ENCODE peak calls at places on chromosomes 16 and 17, in five cellular contexts. One of them, this sample, is unnamed.

GRCh38 chr17:66541461-66542182 is 239.2 kb downstream of the PRKCA start:
- DNase-seq in SJCRH30: peak
- DNase-seq in NB4: peak
- DNase-seq in RCC 7860: peak
- DNase-seq in activated CD4-positive, alpha-beta memory T cell treated with anti-CD3 and anti-CD28 coated beads, Interleukin-2, amount 10 ng/mL, durations not matched to agents 7 days and 5 days: no peak
- DNase-seq in this sample: peak

GRCh38 chr17:9568957-9569588 is 6.5 kb downstream of the STX8 start:
- DNase-seq in SJCRH30: no peak
- DNase-seq in NB4: no peak
- DNase-seq in RCC 7860: no peak
- DNase-seq in activated CD4-positive, alpha-beta memory T cell treated with anti-CD3 and anti-CD28 coated beads, Interleukin-2, amount 10 ng/mL, durations not matched to agents 7 days and 5 days: no peak
- DNase-seq in this sample: no peak

GRCh38 chr16:55021595-55022475 is 91.2 kb downstream of the IRX5 start:
- DNase-seq in SJCRH30: peak
- DNase-seq in NB4: peak
- DNase-seq in RCC 7860: peak
- DNase-seq in activated CD4-positive, alpha-beta memory T cell treated with anti-CD3 and anti-CD28 coated beads, Interleukin-2, amount 10 ng/mL, durations not matched to agents 7 days and 5 days: no peak
- DNase-seq in this sample: peak

GRCh38 chr17:82160081-82160480 is 52.6 kb downstream of the CCDC57 start:
- DNase-seq in SJCRH30: no peak
- DNase-seq in NB4: no peak
- DNase-seq in RCC 7860: no peak
- DNase-seq in activated CD4-positive, alpha-beta memory T cell treated with anti-CD3 and anti-CD28 coated beads, Interleukin-2, amount 10 ng/mL, durations not matched to agents 7 days and 5 days: no peak
- DNase-seq in this sample: no peak

GRCh38 chr16:54286330-54287017 is at the start of gene IRX3:
- DNase-seq in SJCRH30: peak
- DNase-seq in NB4: peak
- DNase-seq in RCC 7860: peak
- DNase-seq in activated CD4-positive, alpha-beta memory T cell treated with anti-CD3 and anti-CD28 coated beads, Interleukin-2, amount 10 ng/mL, durations not matched to agents 7 days and 5 days: peak
- DNase-seq in this sample: no peak

GRCh38 chr16:1983544-1984346 is at the start of gene GFER:
- DNase-seq in SJCRH30: peak
- DNase-seq in NB4: peak
- DNase-seq in RCC 7860: peak
- DNase-seq in activated CD4-positive, alpha-beta memory T cell treated with anti-CD3 and anti-CD28 coated beads, Interleukin-2, amount 10 ng/mL, durations not matched to agents 7 days and 5 days: peak
- DNase-seq in this sample: peak

GRCh38 chr16:48556913-48557351 is 53.0 kb downstream of the N4BP1 start:
- DNase-seq in SJCRH30: no peak
- DNase-seq in NB4: peak
- DNase-seq in RCC 7860: peak
- DNase-seq in activated CD4-positive, alpha-beta memory T cell treated with anti-CD3 and anti-CD28 coated beads, Interleukin-2, amount 10 ng/mL, durations not matched to agents 7 days and 5 days: no peak
- DNase-seq in this sample: no peak

GRCh38 chr17:83183951-83184506 is 104.6 kb downstream of the METRNL start:
- DNase-seq in SJCRH30: no peak
- DNase-seq in NB4: no peak
- DNase-seq in RCC 7860: no peak
- DNase-seq in activated CD4-positive, alpha-beta memory T cell treated with anti-CD3 and anti-CD28 coated beads, Interleukin-2, amount 10 ng/mL, durations not matched to agents 7 days and 5 days: peak
- DNase-seq in this sample: no peak

GRCh38 chr16:27779719-27780161 is 229.8 kb downstream of the KATNIP start:
- DNase-seq in SJCRH30: no peak
- DNase-seq in NB4: no peak
- DNase-seq in RCC 7860: no peak
- DNase-seq in activated CD4-positive, alpha-beta memory T cell treated with anti-CD3 and anti-CD28 coated beads, Interleukin-2, amount 10 ng/mL, durations not matched to agents 7 days and 5 days: no peak
- DNase-seq in this sample: no peak

GRCh38 chr16:53504665-53505064 is 1.7 kb upstream of the AKTIP start:
- DNase-seq in SJCRH30: peak
- DNase-seq in NB4: peak
- DNase-seq in RCC 7860: peak
- DNase-seq in activated CD4-positive, alpha-beta memory T cell treated with anti-CD3 and anti-CD28 coated beads, Interleukin-2, amount 10 ng/mL, durations not matched to agents 7 days and 5 days: peak
- DNase-seq in this sample: no peak

GRCh38 chr17:17420561-17421269 is 56.1 kb upstream of the MED9 start:
- DNase-seq in SJCRH30: no peak
- DNase-seq in NB4: peak
- DNase-seq in RCC 7860: no peak
- DNase-seq in activated CD4-positive, alpha-beta memory T cell treated with anti-CD3 and anti-CD28 coated beads, Interleukin-2, amount 10 ng/mL, durations not matched to agents 7 days and 5 days: no peak
- DNase-seq in this sample: no peak

GRCh38 chr17:81427446-81428120 is 32.3 kb downstream of the BAHCC1 start:
- DNase-seq in SJCRH30: peak
- DNase-seq in NB4: no peak
- DNase-seq in RCC 7860: no peak
- DNase-seq in activated CD4-positive, alpha-beta memory T cell treated with anti-CD3 and anti-CD28 coated beads, Interleukin-2, amount 10 ng/mL, durations not matched to agents 7 days and 5 days: no peak
- DNase-seq in this sample: no peak

GRCh38 chr16:69131167-69131748 is 1.1 kb downstream of the CHTF8 start:
- DNase-seq in SJCRH30: peak
- DNase-seq in NB4: peak
- DNase-seq in RCC 7860: no peak
- DNase-seq in activated CD4-positive, alpha-beta memory T cell treated with anti-CD3 and anti-CD28 coated beads, Interleukin-2, amount 10 ng/mL, durations not matched to agents 7 days and 5 days: no peak
- DNase-seq in this sample: peak

GRCh38 chr16:22641030-22641671 is 130.5 kb downstream of the NPIPB5 start:
- DNase-seq in SJCRH30: peak
- DNase-seq in NB4: peak
- DNase-seq in RCC 7860: no peak
- DNase-seq in activated CD4-positive, alpha-beta memory T cell treated with anti-CD3 and anti-CD28 coated beads, Interleukin-2, amount 10 ng/mL, durations not matched to agents 7 days and 5 days: no peak
- DNase-seq in this sample: peak

GRCh38 chr17:19549746-19550623 is 16.3 kb downstream of the SLC47A1 start:
- DNase-seq in SJCRH30: no peak
- DNase-seq in NB4: no peak
- DNase-seq in RCC 7860: no peak
- DNase-seq in activated CD4-positive, alpha-beta memory T cell treated with anti-CD3 and anti-CD28 coated beads, Interleukin-2, amount 10 ng/mL, durations not matched to agents 7 days and 5 days: no peak
- DNase-seq in this sample: no peak

GRCh38 chr16:64615647-64616280 is 506.1 kb downstream of the CDH11 start:
- DNase-seq in SJCRH30: peak
- DNase-seq in NB4: no peak
- DNase-seq in RCC 7860: no peak
- DNase-seq in activated CD4-positive, alpha-beta memory T cell treated with anti-CD3 and anti-CD28 coated beads, Interleukin-2, amount 10 ng/mL, durations not matched to agents 7 days and 5 days: no peak
- DNase-seq in this sample: no peak

GRCh38 chr16:88428616-88429386 is 24.3 kb upstream of the ZFPM1 start:
- DNase-seq in SJCRH30: no peak
- DNase-seq in NB4: no peak
- DNase-seq in RCC 7860: no peak
- DNase-seq in activated CD4-positive, alpha-beta memory T cell treated with anti-CD3 and anti-CD28 coated beads, Interleukin-2, amount 10 ng/mL, durations not matched to agents 7 days and 5 days: no peak
- DNase-seq in this sample: no peak

GRCh38 chr17:31715436-31715835 is 143.6 kb downstream of the COPRS start:
- DNase-seq in SJCRH30: no peak
- DNase-seq in NB4: peak
- DNase-seq in RCC 7860: no peak
- DNase-seq in activated CD4-positive, alpha-beta memory T cell treated with anti-CD3 and anti-CD28 coated beads, Interleukin-2, amount 10 ng/mL, durations not matched to agents 7 days and 5 days: no peak
- DNase-seq in this sample: peak

GRCh38 chr17:80877829-80878303 is 113.8 kb upstream of the CHMP6 start:
- DNase-seq in SJCRH30: no peak
- DNase-seq in NB4: no peak
- DNase-seq in RCC 7860: no peak
- DNase-seq in activated CD4-positive, alpha-beta memory T cell treated with anti-CD3 and anti-CD28 coated beads, Interleukin-2, amount 10 ng/mL, durations not matched to agents 7 days and 5 days: no peak
- DNase-seq in this sample: no peak

GRCh38 chr16:57184890-57185445 is 871 bp downstream of the PSME3IP1 start:
- DNase-seq in SJCRH30: no peak
- DNase-seq in NB4: no peak
- DNase-seq in RCC 7860: no peak
- DNase-seq in activated CD4-positive, alpha-beta memory T cell treated with anti-CD3 and anti-CD28 coated beads, Interleukin-2, amount 10 ng/mL, durations not matched to agents 7 days and 5 days: no peak
- DNase-seq in this sample: peak

GRCh38 chr17:20924306-20924705 is 118.5 kb downstream of the USP22 start:
- DNase-seq in SJCRH30: no peak
- DNase-seq in NB4: no peak
- DNase-seq in RCC 7860: no peak
- DNase-seq in activated CD4-positive, alpha-beta memory T cell treated with anti-CD3 and anti-CD28 coated beads, Interleukin-2, amount 10 ng/mL, durations not matched to agents 7 days and 5 days: no peak
- DNase-seq in this sample: no peak

GRCh38 chr17:10151667-10152496 is 46.5 kb downstream of the GAS7 start:
- DNase-seq in SJCRH30: no peak
- DNase-seq in NB4: peak
- DNase-seq in RCC 7860: no peak
- DNase-seq in activated CD4-positive, alpha-beta memory T cell treated with anti-CD3 and anti-CD28 coated beads, Interleukin-2, amount 10 ng/mL, durations not matched to agents 7 days and 5 days: no peak
- DNase-seq in this sample: peak

GRCh38 chr17:1460233-1460632 is 4.2 kb upstream of the CRK start:
- DNase-seq in SJCRH30: no peak
- DNase-seq in NB4: no peak
- DNase-seq in RCC 7860: peak
- DNase-seq in activated CD4-positive, alpha-beta memory T cell treated with anti-CD3 and anti-CD28 coated beads, Interleukin-2, amount 10 ng/mL, durations not matched to agents 7 days and 5 days: no peak
- DNase-seq in this sample: no peak

GRCh38 chr17:9199474-9200196 is 178.3 kb downstream of the NTN1 start:
- DNase-seq in SJCRH30: peak
- DNase-seq in NB4: no peak
- DNase-seq in RCC 7860: no peak
- DNase-seq in activated CD4-positive, alpha-beta memory T cell treated with anti-CD3 and anti-CD28 coated beads, Interleukin-2, amount 10 ng/mL, durations not matched to agents 7 days and 5 days: no peak
- DNase-seq in this sample: no peak

GRCh38 chr16:89426736-89427525 is 63.4 kb downstream of the ANKRD11 start:
- DNase-seq in SJCRH30: no peak
- DNase-seq in NB4: no peak
- DNase-seq in RCC 7860: peak
- DNase-seq in activated CD4-positive, alpha-beta memory T cell treated with anti-CD3 and anti-CD28 coated beads, Interleukin-2, amount 10 ng/mL, durations not matched to agents 7 days and 5 days: no peak
- DNase-seq in this sample: no peak

GRCh38 chr16:71807905-71808592 is 585 bp downstream of the AP1G1 start:
- DNase-seq in SJCRH30: no peak
- DNase-seq in NB4: peak
- DNase-seq in RCC 7860: no peak
- DNase-seq in activated CD4-positive, alpha-beta memory T cell treated with anti-CD3 and anti-CD28 coated beads, Interleukin-2, amount 10 ng/mL, durations not matched to agents 7 days and 5 days: no peak
- DNase-seq in this sample: no peak

GRCh38 chr16:6643083-6643686 is 689.5 kb upstream of the RBFOX1 start:
- DNase-seq in SJCRH30: peak
- DNase-seq in NB4: peak
- DNase-seq in RCC 7860: peak
- DNase-seq in activated CD4-positive, alpha-beta memory T cell treated with anti-CD3 and anti-CD28 coated beads, Interleukin-2, amount 10 ng/mL, durations not matched to agents 7 days and 5 days: peak
- DNase-seq in this sample: peak

GRCh38 chr17:16419074-16419928 is 3.9 kb downstream of the TRPV2 start:
- DNase-seq in SJCRH30: peak
- DNase-seq in NB4: peak
- DNase-seq in RCC 7860: peak
- DNase-seq in activated CD4-positive, alpha-beta memory T cell treated with anti-CD3 and anti-CD28 coated beads, Interleukin-2, amount 10 ng/mL, durations not matched to agents 7 days and 5 days: peak
- DNase-seq in this sample: no peak

GRCh38 chr17:34519286-34519685 is 60.1 kb upstream of the TMEM132E start:
- DNase-seq in SJCRH30: peak
- DNase-seq in NB4: peak
- DNase-seq in RCC 7860: no peak
- DNase-seq in activated CD4-positive, alpha-beta memory T cell treated with anti-CD3 and anti-CD28 coated beads, Interleukin-2, amount 10 ng/mL, durations not matched to agents 7 days and 5 days: peak
- DNase-seq in this sample: peak

GRCh38 chr16:48607056-48607825 is 2.7 kb downstream of the N4BP1 start:
- DNase-seq in SJCRH30: no peak
- DNase-seq in NB4: peak
- DNase-seq in RCC 7860: no peak
- DNase-seq in activated CD4-positive, alpha-beta memory T cell treated with anti-CD3 and anti-CD28 coated beads, Interleukin-2, amount 10 ng/mL, durations not matched to agents 7 days and 5 days: no peak
- DNase-seq in this sample: no peak

This sample was measured in Karpas-422.